ENCODE peak calls at places on chromosomes 11 and 22, in eight cellular contexts. Y, D, J, E, O, L, R and N are unnamed samples.

GRCh38 chr22:32880061-32880460 is 78.6 kb downstream of the TIMP3 start:
- DNase-seq in J (no peak), E (no peak), L (no peak), Y (no peak), O (no peak), R (no peak), D (no peak), N (no peak)

GRCh38 chr11:1047576-1048156 is 11.1 kb upstream of the MUC6 start:
- DNase-seq in O (no peak), J (no peak), L (no peak), Y (no peak), E (no peak), D (peak), R (no peak), N (no peak)

GRCh38 chr11:13831707-13832106 is 130.8 kb upstream of the SPON1 start:
- DNase-seq in E (no peak), Y (no peak), D (no peak), L (no peak), R (no peak), O (no peak), J (no peak), N (no peak)

GRCh38 chr22:22508274-22509176 is at the start of gene ZNF280B:
- DNase-seq in O (peak), Y (peak), E (peak), J (peak), R (peak), L (peak), D (peak), N (no peak)

GRCh38 chr11:118907749-118908106 is 18.0 kb downstream of the BCL9L start:
- DNase-seq in R (no peak), O (no peak), D (no peak), E (no peak), J (no peak), L (no peak), Y (no peak), N (no peak)

GRCh38 chr11:75380716-75381420 is 18.4 kb upstream of the RPS3 start:
- DNase-seq in R (no peak), L (no peak), J (no peak), O (no peak), Y (no peak), E (no peak), D (no peak), N (no peak)

GRCh38 chr11:74341926-74342325 is 30.5 kb upstream of the P4HA3 start:
- DNase-seq in E (no peak), L (no peak), O (no peak), R (no peak), D (no peak), J (no peak), Y (no peak), N (no peak)

GRCh38 chr11:64001552-64002427 is 15.6 kb downstream of the OTUB1 start:
- DNase-seq in E (no peak), R (no peak), Y (no peak), O (no peak), J (no peak), L (no peak), D (no peak), N (no peak)

GRCh38 chr11:84720706-84721402 is 906.3 kb downstream of the DLG2 start:
- DNase-seq in L (no peak), D (peak), O (peak), Y (no peak), E (peak), J (no peak), R (no peak), N (no peak)

GRCh38 chr11:88666364-88666763 is 328.8 kb upstream of the CTSC start:
- DNase-seq in O (no peak), J (no peak), R (no peak), Y (no peak), E (no peak), L (no peak), D (no peak), N (no peak)

GRCh38 chr11:35227551-35228341 is 88.8 kb downstream of the CD44 start:
- DNase-seq in E (no peak), L (no peak), Y (no peak), J (no peak), R (no peak), O (no peak), D (no peak), N (no peak)

GRCh38 chr22:17303840-17304779 is 65.2 kb upstream of the CECR2 start:
- DNase-seq in J (no peak), Y (peak), E (no peak), O (no peak), D (no peak), L (peak), R (peak), N (no peak)

GRCh38 chr11:113977701-113978100 is 2.8 kb downstream of the HTR3A start:
- DNase-seq in L (no peak), D (no peak), J (no peak), O (no peak), Y (no peak), R (no peak), E (no peak), N (no peak)

GRCh38 chr11:17793642-17794170 is 59.1 kb downstream of the KCNC1 start:
- DNase-seq in D (no peak), E (no peak), O (no peak), J (no peak), R (no peak), L (no peak), Y (no peak), N (no peak)

GRCh38 chr11:34926831-34927132 is 10.4 kb downstream of the PDHX start:
- DNase-seq in O (no peak), E (no peak), J (no peak), D (no peak), Y (no peak), L (no peak), R (no peak), N (no peak)

GRCh38 chr11:115166826-115167225 is 337.4 kb downstream of the CADM1 start:
- DNase-seq in O (no peak), D (no peak), L (no peak), R (no peak), J (no peak), E (no peak), Y (no peak), N (no peak)

GRCh38 chr11:40228671-40229070 is 1230.8 kb downstream of the LRRC4C start:
- DNase-seq in D (no peak), J (no peak), E (no peak), L (no peak), Y (no peak), O (no peak), R (no peak), N (no peak)

GRCh38 chr22:43206515-43207161 is 19.7 kb upstream of the TTLL12 start:
- DNase-seq in L (no peak), D (no peak), Y (no peak), E (no peak), O (no peak), R (no peak), J (no peak), N (no peak)

GRCh38 chr11:69655479-69656394 is 14.8 kb downstream of the CCND1 start:
- DNase-seq in J (no peak), D (peak), O (no peak), Y (no peak), E (peak), R (no peak), L (no peak), N (no peak)

GRCh38 chr11:721913-722811 is 16.1 kb downstream of the EPS8L2 start:
- DNase-seq in R (peak), Y (peak), E (peak), O (no peak), D (peak), J (no peak), L (peak), N (peak)

GRCh38 chr11:114892381-114893197 is 214.3 kb downstream of the NXPE2 start:
- DNase-seq in O (no peak), R (no peak), L (no peak), J (no peak), E (no peak), D (peak), Y (no peak), N (no peak)

GRCh38 chr11:32829680-32830412 is at the start of gene PRRG4:
- DNase-seq in Y (no peak), E (peak), R (no peak), D (peak), O (peak), J (no peak), L (peak), N (no peak)

GRCh38 chr11:134332189-134332631 is 422 bp downstream of the GLB1L2 start:
- DNase-seq in Y (peak), E (no peak), J (no peak), R (peak), O (peak), L (no peak), D (peak), N (no peak)

GRCh38 chr22:50581950-50582561 is 593 bp downstream of the CHKB start:
- DNase-seq in J (no peak), L (no peak), D (peak), Y (peak), R (no peak), O (no peak), E (no peak), N (no peak)

GRCh38 chr11:14065692-14066091 is 103.2 kb downstream of the SPON1 start:
- DNase-seq in Y (no peak), J (no peak), E (no peak), L (no peak), O (no peak), D (no peak), R (no peak), N (no peak)

GRCh38 chr11:130208241-130209127 is 48.9 kb downstream of the ST14 start:
- DNase-seq in E (no peak), Y (no peak), R (no peak), J (no peak), L (no peak), D (peak), O (no peak), N (peak)

GRCh38 chr22:39142088-39142667 is 10.3 kb downstream of the CBX7 start:
- DNase-seq in J (no peak), E (no peak), L (no peak), D (no peak), Y (no peak), R (no peak), O (no peak), N (no peak)

DNA sequence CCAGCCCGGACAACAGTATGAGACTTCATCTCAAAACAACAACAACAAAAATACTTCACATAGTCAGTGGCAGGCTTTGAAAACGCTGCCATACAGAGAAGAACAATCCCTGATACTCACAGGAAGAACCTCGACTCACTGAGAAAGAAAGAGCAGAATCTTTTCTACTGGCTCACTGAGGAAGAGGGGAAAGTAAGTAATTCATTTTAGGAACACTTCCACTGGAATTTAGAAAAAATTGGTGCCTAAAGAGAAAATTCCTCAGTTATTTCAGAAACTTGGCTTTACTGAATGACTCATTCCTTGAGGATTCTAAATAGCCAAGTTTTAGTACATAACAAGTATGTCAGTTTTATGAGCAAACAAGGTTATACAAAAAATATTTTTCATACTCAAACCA is 12.3 kb downstream of the NARS2 start:
- DNase-seq in O (no peak), D (no peak), L (no peak), J (no peak), Y (no peak), E (no peak), R (no peak), N (no peak)
- H3K4me3 ChIP-seq in O (no peak), D (no peak), L (no peak), J (no peak), Y (no peak), E (no peak), R (no peak), N (no peak)

GRCh38 chr11:2447253-2447950 is 2.6 kb downstream of the KCNQ1 start:
- DNase-seq in O (no peak), J (no peak), L (no peak), Y (no peak), E (peak), D (no peak), R (no peak), N (no peak)

GRCh38 chr11:2446590-2447252 is 1.9 kb downstream of the KCNQ1 start:
- DNase-seq in L (no peak), O (no peak), Y (no peak), J (no peak), R (no peak), D (no peak), E (peak), N (no peak)

GRCh38 chr11:2445107-2445947 is 519 bp downstream of the KCNQ1 start:
- DNase-seq in Y (peak), E (peak), O (no peak), D (peak), R (no peak), J (no peak), L (peak), N (no peak)

GRCh38 chr11:2444301-2445106 is at the start of the genes KCNQ1 and TRPM5:
- DNase-seq in Y (peak), D (peak), J (no peak), E (peak), R (peak), O (peak), L (peak), N (no peak)

DNA sequence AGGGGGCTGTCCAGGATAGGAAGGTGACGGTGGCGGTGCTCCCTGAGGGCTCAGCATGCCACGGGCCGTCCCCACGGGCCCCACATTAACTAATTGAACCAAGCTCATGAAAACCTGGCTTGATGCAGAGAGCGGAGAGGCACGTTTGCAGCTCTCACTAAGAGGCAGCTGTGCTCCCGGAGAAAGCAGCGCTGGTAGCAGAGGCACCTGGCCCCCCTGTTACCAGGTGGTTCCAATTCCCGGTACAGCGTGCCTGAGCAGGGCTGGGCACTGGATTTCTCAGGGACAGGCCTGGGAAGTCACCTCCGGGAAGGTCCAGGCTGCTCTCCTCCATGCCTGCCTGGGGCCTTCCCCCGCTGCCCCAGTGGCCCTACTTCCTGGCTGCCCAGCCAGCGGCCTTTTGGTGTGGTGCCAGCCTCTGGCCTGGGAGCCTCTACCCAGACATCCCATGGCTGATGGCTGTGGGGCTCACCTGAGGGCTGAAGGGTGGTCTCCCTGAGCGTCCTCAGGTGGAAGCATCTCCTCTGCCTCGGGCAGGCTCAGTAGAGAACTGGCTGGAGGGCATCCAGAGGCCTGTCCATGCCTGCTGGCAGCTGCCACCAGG is 1.2 kb downstream of the KCNQ1 start:
- DNase-seq in D (peak), Y (no peak), R (no peak), J (no peak), E (peak), O (no peak), L (no peak), N (no peak)
- H3K4me3 ChIP-seq in D (no peak), Y (peak), R (peak), J (no peak), E (peak), O (no peak), L (peak), N (peak)

DNA sequence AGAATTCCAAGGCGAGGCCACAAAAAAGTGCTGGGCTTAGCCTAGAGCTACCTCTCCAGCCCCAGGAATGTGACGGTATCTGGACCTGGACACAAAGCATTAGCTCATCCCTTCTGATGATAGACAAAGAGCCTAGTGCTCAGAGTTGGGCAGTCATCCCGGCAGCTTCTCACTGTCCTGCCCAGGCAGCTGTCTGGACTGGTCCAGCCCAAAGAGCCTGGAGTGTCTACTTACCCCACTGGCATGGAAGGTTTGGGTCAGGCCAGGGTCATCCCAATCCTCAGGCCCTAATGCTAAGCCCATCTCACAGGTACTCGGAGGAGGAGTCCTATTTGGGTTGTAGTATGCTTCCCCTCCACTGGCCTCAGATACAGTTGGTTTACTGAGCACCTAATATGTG is 31.0 kb downstream of the NAV2 start:
- DNase-seq in D (no peak), J (no peak), Y (no peak), L (no peak), O (no peak), R (no peak), E (no peak), N (no peak)
- H3K4me3 ChIP-seq in D (no peak), J (no peak), Y (no peak), L (no peak), O (no peak), R (no peak), E (no peak), N (no peak)

GRCh38 chr11:123562166-123562565 is 92.3 kb downstream of the SCN3B start:
- DNase-seq in R (no peak), Y (no peak), L (no peak), E (no peak), J (no peak), O (peak), D (no peak), N (no peak)

GRCh38 chr11:123560001-123560400 is 94.4 kb downstream of the SCN3B start:
- DNase-seq in D (no peak), R (no peak), L (no peak), E (peak), Y (peak), O (peak), J (peak), N (no peak)

GRCh38 chr11:123558536-123559315 is 95.7 kb downstream of the SCN3B start:
- DNase-seq in L (no peak), J (no peak), Y (no peak), O (no peak), R (no peak), E (no peak), D (no peak), N (no peak)

GRCh38 chr11:123561046-123561781 is 93.2 kb downstream of the SCN3B start:
- DNase-seq in O (peak), Y (no peak), R (no peak), J (peak), D (peak), E (peak), L (no peak), N (no peak)

GRCh38 chr11:123559418-123559817 is 95.0 kb downstream of the SCN3B start:
- DNase-seq in R (no peak), D (no peak), L (no peak), J (peak), O (peak), E (no peak), Y (no peak), N (no peak)
- H3K4me3 ChIP-seq in R (no peak), D (no peak), L (no peak), J (peak), O (peak), E (peak), Y (no peak), N (peak)

DNA sequence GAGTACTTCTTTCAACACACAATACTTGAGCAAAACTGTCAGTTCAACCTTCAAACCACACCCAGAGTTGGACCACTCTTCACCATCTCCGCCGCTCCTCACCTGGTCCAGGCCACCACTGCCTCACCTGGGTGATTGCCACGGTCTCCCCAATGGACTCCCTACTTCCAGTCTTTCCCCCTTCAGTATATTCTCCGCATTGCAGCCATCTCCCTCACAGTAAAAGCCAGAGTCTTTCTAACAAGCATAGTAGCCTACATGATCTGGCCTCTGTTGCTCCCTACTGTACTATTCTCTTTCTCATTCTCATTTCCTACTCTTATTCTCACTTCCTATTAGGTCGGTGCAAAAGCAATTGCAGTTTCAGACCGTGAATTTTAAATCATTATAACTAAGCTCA is 28.5 kb downstream of the AASDHPPT start:
- DNase-seq in L (no peak), J (no peak), D (no peak), Y (no peak), O (no peak), E (no peak), R (no peak), N (no peak)
- H3K4me3 ChIP-seq in L (no peak), J (no peak), D (no peak), Y (no peak), O (no peak), E (no peak), R (no peak), N (no peak)

GRCh38 chr11:44982496-44983062 is 31.9 kb upstream of the TP53I11 start:
- DNase-seq in D (peak), L (no peak), O (no peak), R (no peak), E (no peak), Y (no peak), J (no peak), N (no peak)

GRCh38 chr11:44986315-44986714 is 35.6 kb upstream of the TP53I11 start:
- DNase-seq in L (no peak), O (no peak), Y (no peak), R (no peak), D (no peak), J (no peak), E (no peak), N (no peak)

GRCh38 chr11:44985721-44986120 is 35.0 kb upstream of the TP53I11 start:
- DNase-seq in D (no peak), Y (no peak), O (no peak), E (no peak), R (no peak), L (no peak), J (no peak), N (no peak)

GRCh38 chr11:44980533-44981427 is 30.1 kb upstream of the TP53I11 start:
- DNase-seq in R (no peak), J (no peak), Y (no peak), L (no peak), E (no peak), D (no peak), O (no peak), N (no peak)

DNA sequence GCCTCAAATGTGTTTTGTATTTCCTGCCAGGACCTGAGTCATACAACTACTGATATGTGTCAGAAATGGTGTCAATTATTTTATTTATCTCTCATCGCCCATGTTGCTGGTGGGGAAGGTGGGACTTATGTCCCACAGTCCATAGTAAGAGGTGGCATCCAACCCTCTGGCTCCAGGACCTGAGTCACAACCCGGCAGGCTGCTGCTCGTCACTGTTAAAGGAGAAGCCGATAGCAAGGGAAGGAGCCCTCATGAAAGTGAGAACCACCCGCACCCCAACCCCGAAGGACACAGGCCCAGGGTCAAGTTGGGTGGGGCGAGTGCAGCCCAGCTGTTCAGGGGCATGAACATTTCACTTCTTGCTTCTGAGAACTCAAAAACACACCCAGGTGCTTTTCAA is 33.1 kb upstream of the TP53I11 start:
- DNase-seq in J (no peak), Y (no peak), L (no peak), E (no peak), R (no peak), D (no peak), O (no peak), N (no peak)
- H3K4me3 ChIP-seq in J (no peak), Y (no peak), L (no peak), E (no peak), R (no peak), D (no peak), O (no peak), N (no peak)